ENCODE peak calls at places on chromosome 2, in six cellular contexts. B, K, W, U, F and O are unnamed samples.

GRCh38 chr2:3348771-3349170 is 28.8 kb downstream of the EIPR1 start:
- DNase-seq in B (no peak), K (no peak), W (no peak), U (no peak), F (no peak), O (no peak)

GRCh38 chr2:46876741-46877384 is 38.7 kb downstream of the MCFD2 start:
- DNase-seq in B (no peak), K (no peak), W (peak), U (no peak), F (no peak), O (no peak)

GRCh38 chr2:138689705-138690104 is 90.5 kb downstream of the NXPH2 start:
- DNase-seq in B (no peak), K (no peak), W (no peak), U (no peak), F (no peak), O (no peak)

GRCh38 chr2:220065581-220065980 is 438.2 kb downstream of the SLC4A3 start:
- DNase-seq in B (no peak), K (no peak), W (no peak), U (no peak), F (no peak), O (no peak)

GRCh38 chr2:232883116-232883721 is 13.2 kb downstream of the SNORC start:
- DNase-seq in B (no peak), K (no peak), W (no peak), U (no peak), F (no peak), O (no peak)

GRCh38 chr2:48346124-48346536 is 183.8 kb upstream of the STON1 start:
- DNase-seq in B (peak), K (peak), W (peak), U (no peak), F (peak), O (no peak)

GRCh38 chr2:134976074-134976702 is 57.6 kb downstream of the CCNT2 start:
- DNase-seq in B (no peak), K (no peak), W (no peak), U (no peak), F (no peak), O (no peak)

GRCh38 chr2:179768765-179769164 is 92.6 kb downstream of the ZNF385B start:
- DNase-seq in B (no peak), K (no peak), W (peak), U (no peak), F (no peak), O (no peak)

GRCh38 chr2:69309336-69310048 is 77.5 kb downstream of the GFPT1 start:
- DNase-seq in B (no peak), K (no peak), W (peak), U (no peak), F (peak), O (no peak)

GRCh38 chr2:46369783-46370182 is 72.6 kb downstream of the EPAS1 start:
- DNase-seq in B (no peak), K (no peak), W (no peak), U (no peak), F (no peak), O (no peak)

GRCh38 chr2:136118819-136119716 is 1.1 kb upstream of the CXCR4 start:
- DNase-seq in B (peak), K (peak), W (no peak), U (peak), F (no peak), O (peak)

GRCh38 chr2:62596061-62596658 is 90.2 kb upstream of the TMEM17 start:
- DNase-seq in B (no peak), K (no peak), W (peak), U (no peak), F (no peak), O (no peak)

GRCh38 chr2:208039661-208040060 is 14.3 kb upstream of the PLEKHM3 start:
- DNase-seq in B (no peak), K (no peak), W (no peak), U (no peak), F (no peak), O (no peak)

GRCh38 chr2:189512879-189513278 is 67.7 kb downstream of the SLC40A1 start:
- DNase-seq in B (no peak), K (no peak), W (peak), U (no peak), F (peak), O (no peak)

GRCh38 chr2:112004246-112004645 is 50.8 kb upstream of the TMEM87B start:
- DNase-seq in B (peak), K (peak), W (peak), U (peak), F (no peak), O (peak)

GRCh38 chr2:33104052-33104623 is 157.4 kb downstream of the LTBP1 start:
- DNase-seq in B (no peak), K (no peak), W (peak), U (no peak), F (no peak), O (no peak)

GRCh38 chr2:85506768-85507181 is 32.2 kb upstream of the MAT2A start:
- DNase-seq in B (peak), K (no peak), W (peak), U (no peak), F (no peak), O (no peak)

GRCh38 chr2:47617523-47618271 is 165.2 kb upstream of the MSH6 start:
- DNase-seq in B (no peak), K (no peak), W (no peak), U (no peak), F (no peak), O (no peak)

GRCh38 chr2:176324862-176325261 is 55.6 kb downstream of the MTX2 start:
- DNase-seq in B (no peak), K (no peak), W (no peak), U (no peak), F (no peak), O (no peak)

GRCh38 chr2:45882707-45883106 is 231.2 kb downstream of the PRKCE start:
- DNase-seq in B (peak), K (no peak), W (peak), U (no peak), F (peak), O (no peak)

GRCh38 chr2:74917702-74918619 is 40.5 kb upstream of the POLE4 start:
- DNase-seq in B (no peak), K (no peak), W (peak), U (no peak), F (no peak), O (no peak)

GRCh38 chr2:238771193-238771592 is 76.7 kb upstream of the TWIST2 start:
- DNase-seq in B (no peak), K (no peak), W (peak), U (no peak), F (no peak), O (no peak)

GRCh38 chr2:230650585-230651137 is 62.0 kb upstream of the CAB39 start:
- DNase-seq in B (no peak), K (no peak), W (no peak), U (no peak), F (no peak), O (no peak)

GRCh38 chr2:137435176-137435575 is 529.1 kb upstream of the HNMT start:
- DNase-seq in B (no peak), K (no peak), W (no peak), U (no peak), F (no peak), O (no peak)

GRCh38 chr2:7392076-7392787 is 475.0 kb downstream of the RNF144A start:
- DNase-seq in B (no peak), K (no peak), W (no peak), U (no peak), F (peak), O (no peak)

GRCh38 chr2:1675633-1676032 is 68.7 kb downstream of the PXDN start:
- DNase-seq in B (peak), K (no peak), W (peak), U (no peak), F (peak), O (no peak)
- TF ChIP-seq CTCF in B (no peak), K (no peak), W (peak), U (no peak), F (peak), O (no peak)

DNA sequence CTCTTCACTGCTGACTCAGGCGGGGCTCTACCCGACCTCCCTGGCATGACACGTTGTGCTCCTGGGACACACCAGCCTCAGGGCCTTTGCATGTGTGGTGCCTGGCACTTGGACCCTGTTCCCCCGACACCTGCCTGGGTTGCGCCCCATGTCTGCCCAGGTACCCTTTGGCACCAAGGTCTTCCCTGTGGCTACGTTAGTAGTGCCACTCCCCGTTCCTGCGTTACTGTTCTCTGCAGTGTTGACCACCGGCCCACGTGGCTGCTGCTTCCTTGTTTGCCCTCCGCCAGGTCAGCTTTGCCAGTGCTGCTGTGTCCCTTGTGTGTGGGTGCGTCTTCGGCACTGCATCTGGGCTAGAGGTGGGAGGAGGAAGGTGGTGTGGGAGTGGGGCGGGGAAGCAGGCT is 20.4 kb downstream of the ATG4B start:
- DNase-seq in B (no peak), K (no peak), W (no peak), U (no peak), F (no peak), O (no peak)
- TF ChIP-seq CTCF in B (no peak), K (no peak), W (no peak), U (no peak), F (no peak), O (no peak)

DNA sequence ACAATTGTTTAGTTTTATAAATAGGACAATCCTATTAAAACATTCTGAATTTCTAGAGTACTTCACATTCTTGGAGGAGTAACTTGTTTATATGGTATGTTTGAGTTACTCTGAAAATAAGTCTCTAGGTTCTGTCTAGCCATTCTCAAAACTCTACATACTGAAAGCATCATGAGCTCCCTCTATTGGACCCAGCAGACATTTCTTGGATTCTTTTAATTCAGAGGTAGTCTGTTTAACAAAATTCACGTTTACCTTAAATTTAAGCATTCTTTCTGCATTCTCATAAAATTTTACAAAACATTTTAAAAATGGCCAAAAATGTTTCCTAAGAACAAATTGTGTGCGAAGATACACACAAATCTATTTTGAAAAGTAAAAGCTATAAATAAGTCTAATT is 15.3 kb downstream of the SP9 start:
- DNase-seq in B (no peak), K (no peak), W (no peak), U (no peak), F (no peak), O (no peak)
- TF ChIP-seq CTCF in B (no peak), K (peak), W (peak), U (no peak), F (no peak), O (no peak)

DNA sequence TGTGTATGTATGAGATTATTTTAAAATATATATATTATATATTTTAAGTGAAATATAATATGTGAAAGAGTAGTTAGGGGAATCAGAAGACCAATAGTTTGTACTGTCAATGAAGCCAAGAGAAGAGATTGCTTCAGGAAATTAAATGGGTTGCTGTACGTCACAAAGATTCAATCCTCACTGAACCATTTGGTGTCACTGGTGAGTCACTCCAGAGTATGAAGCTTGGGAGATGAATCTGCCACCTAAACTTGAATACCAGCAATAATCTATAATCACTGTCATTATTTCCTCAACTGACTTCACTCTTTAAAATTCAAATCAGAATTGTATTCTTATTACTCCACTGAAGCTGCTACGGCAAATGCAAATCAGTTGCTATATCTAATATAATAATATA is 41.9 kb upstream of the SCN9A start:
- DNase-seq in B (no peak), K (no peak), W (peak), U (no peak), F (no peak), O (peak)
- TF ChIP-seq CTCF in B (no peak), K (peak), W (no peak), U (no peak), F (no peak), O (no peak)

DNA sequence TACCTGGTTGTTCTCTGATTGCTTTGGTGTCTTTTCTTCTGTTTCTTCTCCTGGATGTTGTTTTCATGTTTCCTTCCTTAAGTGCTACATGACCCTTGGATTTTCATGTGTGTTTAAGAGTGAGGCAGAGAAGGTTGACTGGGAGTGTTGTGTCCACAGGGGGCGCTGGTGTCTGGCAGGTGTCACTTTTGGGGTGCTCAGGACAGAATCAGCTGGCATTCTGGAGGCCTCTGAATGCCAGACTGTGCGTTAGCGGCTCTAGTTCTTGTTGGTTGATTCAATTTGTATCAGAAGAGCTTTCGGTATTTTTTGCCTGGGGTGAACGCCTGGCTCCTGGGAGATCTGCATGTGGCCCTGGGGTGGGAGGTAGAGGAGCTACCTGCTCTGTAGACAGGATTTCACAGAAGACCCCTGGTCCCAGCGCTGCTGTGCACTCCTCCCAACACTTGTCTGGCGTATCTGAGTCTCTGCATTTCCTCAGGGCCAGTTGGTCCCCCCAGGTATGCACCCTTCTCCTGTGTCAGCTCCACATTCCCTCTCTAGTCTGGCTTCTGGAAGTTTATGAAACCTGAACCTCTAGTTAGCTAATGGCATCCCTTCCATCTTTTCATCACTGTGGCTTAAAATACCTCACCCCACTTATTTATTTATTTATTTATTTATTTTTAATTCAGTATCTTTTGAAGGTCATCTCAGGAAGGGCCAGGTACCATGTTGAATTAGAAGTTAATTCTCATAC is 1.1 kb downstream of the GREB1 start:
- DNase-seq in B (no peak), K (no peak), W (no peak), U (no peak), F (no peak), O (no peak)
- TF ChIP-seq CTCF in B (no peak), K (peak), W (no peak), U (no peak), F (no peak), O (no peak)

GRCh38 chr2:201674794-201675193 is 23.6 kb downstream of the MPP4 start:
- DNase-seq in B (no peak), K (no peak), W (no peak), U (no peak), F (no peak), O (no peak)

GRCh38 chr2:201678442-201678841 is 20.0 kb downstream of the MPP4 start:
- DNase-seq in B (no peak), K (no peak), W (no peak), U (no peak), F (no peak), O (no peak)

GRCh38 chr2:201675454-201675853 is 23.0 kb downstream of the MPP4 start:
- DNase-seq in B (no peak), K (no peak), W (no peak), U (no peak), F (no peak), O (no peak)

GRCh38 chr2:201680743-201681142 is 17.7 kb downstream of the MPP4 start:
- DNase-seq in B (no peak), K (no peak), W (no peak), U (no peak), F (no peak), O (peak)
- TF ChIP-seq CTCF in B (no peak), K (peak), W (peak), U (no peak), F (no peak), O (peak)

DNA sequence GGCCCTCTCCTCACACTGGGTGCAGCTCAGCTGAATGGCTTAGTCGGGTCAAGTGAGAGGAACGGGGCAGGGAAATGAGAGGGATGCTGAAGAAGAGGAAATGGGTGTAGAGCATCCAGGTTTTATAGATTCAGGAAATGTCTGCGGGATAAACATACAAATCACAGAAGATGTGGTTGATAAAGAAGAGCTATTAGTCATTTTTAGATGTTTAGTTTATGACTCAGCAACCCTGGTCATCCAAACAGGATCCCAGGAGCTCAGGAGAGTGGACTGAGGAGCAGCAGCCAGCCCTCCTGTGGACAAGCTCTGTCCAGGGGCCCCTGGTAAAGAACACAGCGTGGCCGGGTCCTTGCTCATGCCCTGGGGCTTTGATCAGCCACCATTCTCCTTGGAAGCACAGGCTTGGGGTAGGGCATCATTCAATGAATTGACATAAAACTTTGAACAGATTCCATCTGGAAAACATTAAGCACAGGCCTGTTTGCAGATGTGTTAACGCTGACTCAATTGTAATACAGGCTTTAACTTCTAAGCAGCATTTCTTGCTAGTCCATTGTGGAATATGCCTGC is 83.0 kb downstream of the NPAS2 start:
- DNase-seq in B (no peak), K (peak), W (peak), U (no peak), F (no peak), O (no peak)
- TF ChIP-seq CTCF in B (no peak), K (no peak), W (peak), U (no peak), F (no peak), O (no peak)